ENCODE peak calls at places on chromosomes 5 and 9, in four cellular contexts. J, Q, U and O are unnamed samples.

GRCh38 chr5:56638061-56638621 is 177.2 kb upstream of the MAP3K1 start:
- DNase-seq in J (no peak), Q (no peak), U (no peak), O (no peak)

GRCh38 chr9:121945849-121946248 is 147.3 kb downstream of the TTLL11 start:
- DNase-seq in J (no peak), Q (peak), U (no peak), O (peak)

GRCh38 chr9:13139641-13140171 is 139.8 kb downstream of the MPDZ start:
- DNase-seq in J (peak), Q (peak), U (no peak), O (peak)

GRCh38 chr5:88480766-88481499 is 212.3 kb upstream of the TMEM161B start:
- DNase-seq in J (no peak), Q (no peak), U (no peak), O (no peak)

GRCh38 chr5:27402828-27403227 is 364.4 kb upstream of the CDH9 start:
- DNase-seq in J (no peak), Q (no peak), U (no peak), O (no peak)

GRCh38 chr9:36036253-36036779 is 397 bp upstream of the RECK start:
- DNase-seq in J (no peak), Q (no peak), U (no peak), O (no peak)

GRCh38 chr5:9624196-9624947 is 5.8 kb downstream of the TAS2R1 start:
- DNase-seq in J (peak), Q (no peak), U (peak), O (peak)

GRCh38 chr9:79583957-79584654 is 12.3 kb downstream of the TLE4 start:
- DNase-seq in J (peak), Q (no peak), U (peak), O (no peak)

GRCh38 chr5:38673671-38674071 is 117.2 kb upstream of the LIFR start:
- DNase-seq in J (no peak), Q (peak), U (no peak), O (no peak)

GRCh38 chr9:27672730-27673129 is 99.4 kb upstream of the C9orf72 start:
- DNase-seq in J (no peak), Q (no peak), U (no peak), O (no peak)

GRCh38 chr5:141747152-141747640 is 65.2 kb upstream of the ARAP3 start:
- DNase-seq in J (peak), Q (peak), U (peak), O (peak)

GRCh38 chr9:14270358-14271077 is 43.4 kb downstream of the NFIB start:
- DNase-seq in J (peak), Q (no peak), U (peak), O (no peak)

DNA sequence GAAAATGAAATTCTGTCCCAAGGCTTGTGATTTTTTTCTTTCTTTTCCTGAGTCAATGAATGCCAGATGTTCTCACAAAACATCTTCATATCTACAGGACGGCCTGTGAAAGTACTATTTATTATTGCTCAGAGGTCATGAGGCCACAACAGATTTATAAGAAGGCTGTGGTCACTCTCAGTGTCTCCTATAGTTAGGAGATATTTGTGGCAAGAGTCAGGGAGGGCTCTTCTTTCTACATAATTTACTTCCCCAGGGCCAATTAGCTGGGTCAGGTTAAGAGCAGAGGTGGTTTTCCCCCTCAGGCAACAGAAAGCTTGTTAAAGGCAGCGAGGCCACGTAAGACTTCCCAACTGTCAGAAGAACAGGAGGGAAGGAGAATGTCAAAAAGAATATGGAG is 248.7 kb downstream of the SLIT3 start:
- DNase-seq in J (no peak), Q (no peak), U (no peak), O (no peak)
- TF ChIP-seq CTCF in J (no peak), Q (no peak), U (no peak), O (no peak)

GRCh38 chr5:1944408-1944807 is 61.7 kb upstream of the IRX4 start:
- DNase-seq in J (no peak), Q (no peak), U (no peak), O (no peak)

GRCh38 chr5:1939256-1939655 is 56.5 kb upstream of the IRX4 start:
- DNase-seq in J (no peak), Q (no peak), U (no peak), O (no peak)

GRCh38 chr5:1942630-1943029 is 59.9 kb upstream of the IRX4 start:
- DNase-seq in J (no peak), Q (no peak), U (no peak), O (no peak)

GRCh38 chr5:1943481-1943880 is 60.8 kb upstream of the IRX4 start:
- DNase-seq in J (no peak), Q (no peak), U (no peak), O (no peak)

GRCh38 chr5:1942158-1942557 is 59.4 kb upstream of the IRX4 start:
- DNase-seq in J (no peak), Q (no peak), U (no peak), O (no peak)
- TF ChIP-seq CTCF in J (no peak), Q (no peak), U (no peak), O (no peak)

DNA sequence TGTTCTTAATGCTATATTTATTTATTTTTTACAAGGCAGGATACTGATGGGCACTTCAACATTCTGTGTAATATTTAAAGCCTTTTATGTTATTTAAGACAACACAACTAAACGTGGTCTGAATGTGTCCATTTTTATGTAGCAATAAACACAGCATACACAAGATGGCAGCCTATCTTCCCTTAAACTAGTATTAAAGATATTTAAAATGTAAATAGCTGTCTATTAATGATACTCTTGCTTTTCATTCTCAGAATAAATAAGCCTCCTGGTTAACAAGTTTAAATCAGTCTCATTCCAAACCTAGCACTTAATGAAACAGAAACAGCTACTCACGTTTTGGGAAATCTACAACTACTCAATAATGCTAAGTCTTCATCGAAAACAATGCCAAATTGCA is 315.7 kb downstream of the MCTP1 start:
- DNase-seq in J (peak), Q (peak), U (peak), O (peak)
- TF ChIP-seq CTCF in J (peak), Q (peak), U (peak), O (no peak)

GRCh38 chr5:140151719-140152609 is 23.0 kb upstream of the CYSTM1 start:
- DNase-seq in J (no peak), Q (no peak), U (no peak), O (no peak)
- TF ChIP-seq CTCF in J (no peak), Q (no peak), U (no peak), O (no peak)

DNA sequence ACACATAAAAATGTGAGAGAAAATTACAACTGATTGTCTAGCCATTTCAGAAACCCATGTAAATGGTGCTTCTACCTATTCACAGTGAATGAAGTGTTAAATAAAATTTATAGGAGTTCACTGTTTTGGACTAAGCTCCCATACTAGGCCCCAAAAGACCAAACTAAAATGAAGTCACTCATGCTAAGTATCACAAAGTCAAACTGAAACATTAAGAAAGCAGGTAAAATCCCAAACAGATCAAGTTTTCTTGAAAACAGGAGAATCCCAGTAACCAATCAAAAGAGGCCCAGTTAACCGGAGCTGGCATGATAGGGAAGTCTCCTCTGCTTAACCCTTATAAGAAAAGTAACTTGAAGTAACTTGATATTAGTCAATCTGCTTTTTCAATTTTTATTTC is 35.2 kb upstream of the MYOT start:
- DNase-seq in J (no peak), Q (no peak), U (no peak), O (no peak)
- TF ChIP-seq CTCF in J (no peak), Q (no peak), U (no peak), O (no peak)

GRCh38 chr5:159917919-159918487 is 1.7 kb downstream of the ADRA1B start:
- DNase-seq in J (no peak), Q (no peak), U (no peak), O (no peak)

GRCh38 chr5:159916841-159917761 is 819 bp downstream of the ADRA1B start:
- DNase-seq in J (no peak), Q (no peak), U (no peak), O (no peak)

GRCh38 chr5:159913481-159913880 is 2.8 kb upstream of the ADRA1B start:
- DNase-seq in J (peak), Q (no peak), U (no peak), O (no peak)

GRCh38 chr5:159913048-159913447 is 3.2 kb upstream of the ADRA1B start:
- DNase-seq in J (peak), Q (peak), U (no peak), O (peak)

GRCh38 chr5:159915913-159916840 is at the start of gene ADRA1B:
- DNase-seq in J (peak), Q (peak), U (peak), O (peak)
- TF ChIP-seq CTCF in J (peak), Q (peak), U (peak), O (peak)

GRCh38 chr5:151221574-151221973 is 2.3 kb downstream of the CCDC69 start:
- DNase-seq in J (no peak), Q (no peak), U (no peak), O (no peak)

GRCh38 chr5:151219138-151219537 is 4.8 kb downstream of the CCDC69 start:
- DNase-seq in J (no peak), Q (no peak), U (no peak), O (no peak)

GRCh38 chr5:151222054-151222768 is 1.7 kb downstream of the CCDC69 start:
- DNase-seq in J (no peak), Q (no peak), U (no peak), O (no peak)

GRCh38 chr5:151218177-151218576 is 5.7 kb downstream of the CCDC69 start:
- DNase-seq in J (no peak), Q (no peak), U (no peak), O (no peak)

DNA sequence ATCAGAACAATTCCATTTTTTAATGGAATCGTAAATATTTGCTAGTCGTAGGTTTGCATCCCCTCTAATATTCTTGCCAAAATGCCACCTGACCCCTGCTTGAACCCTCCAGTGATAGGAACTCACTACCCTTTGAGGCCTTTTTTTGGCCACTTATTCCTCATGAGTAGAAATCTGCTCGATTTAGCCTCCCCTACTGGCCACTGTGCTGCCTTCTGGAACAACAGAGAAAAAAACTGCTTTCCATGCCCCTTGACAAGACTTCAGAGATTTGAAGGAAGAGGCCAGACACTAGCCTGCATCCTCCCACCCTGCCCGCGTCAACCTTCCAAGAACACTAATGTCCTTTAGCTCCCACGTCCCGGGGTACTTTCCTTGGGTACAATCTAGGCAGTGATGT is 4.1 kb downstream of the CCDC69 start:
- DNase-seq in J (no peak), Q (no peak), U (no peak), O (no peak)
- TF ChIP-seq CTCF in J (peak), Q (no peak), U (peak), O (peak)

DNA sequence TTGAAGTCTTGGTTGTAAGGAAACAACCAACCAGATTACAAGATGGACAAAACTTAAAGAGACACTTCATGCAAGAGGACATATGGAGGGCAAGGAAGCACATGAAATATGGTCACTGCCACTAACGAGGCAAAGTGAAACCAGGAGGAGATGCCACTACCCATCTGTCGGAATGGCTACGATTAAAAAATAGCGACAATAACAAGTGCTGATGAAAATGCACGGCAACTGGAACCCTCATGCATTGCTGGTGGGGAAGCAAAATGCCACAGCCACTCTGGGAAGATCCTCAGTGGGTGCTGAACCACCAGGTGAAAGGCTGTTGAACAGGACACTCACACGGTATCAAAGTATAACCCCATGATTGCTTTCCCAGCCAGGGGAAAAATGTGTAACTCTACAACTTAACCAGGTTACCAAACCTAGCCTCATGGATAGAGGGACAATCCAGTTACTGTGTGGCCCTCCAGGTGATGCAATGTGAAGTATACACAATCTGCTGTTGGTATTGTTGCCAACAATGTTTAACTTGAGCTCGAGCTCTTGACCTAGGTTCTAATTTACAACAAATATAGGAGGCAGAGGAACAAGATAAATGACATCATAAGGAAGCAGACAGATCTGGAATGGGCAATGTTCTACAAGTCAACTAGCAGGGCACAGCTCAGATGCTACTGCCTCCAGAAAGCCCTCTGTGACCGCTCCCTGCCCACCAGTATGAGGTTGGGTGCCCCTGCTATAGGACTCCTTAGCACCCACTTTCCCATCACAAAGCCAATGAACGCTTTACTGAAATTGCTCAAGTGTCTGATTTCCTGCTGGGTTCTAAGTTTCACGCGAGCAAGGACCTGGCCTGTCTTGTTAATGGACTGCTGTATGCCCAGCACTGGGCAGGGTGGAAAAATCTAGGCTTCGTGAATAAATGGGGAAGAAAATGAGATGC is 25.8 kb downstream of the SH3PXD2B start:
- DNase-seq in J (peak), Q (no peak), U (no peak), O (no peak)
- TF ChIP-seq CTCF in J (no peak), Q (no peak), U (no peak), O (no peak)

GRCh38 chr5:139807647-139808030 is 12.0 kb downstream of the PSD2 start:
- DNase-seq in J (no peak), Q (no peak), U (no peak), O (no peak)
- TF ChIP-seq CTCF in J (no peak), Q (no peak), U (no peak), O (no peak)